ENCODE peak calls at places on chromosomes 16 and 17, in seven cellular contexts. K is NB4; Q is esophagus squamous epithelium; M is NCI-H1694 treated with DMSO at 0.1 percent for 48 hours; G is A172; S is naive thymus-derived CD4-positive, alpha-beta T cell; X is Right ventricle myocardium superior. A is an unnamed sample.

GRCh38 chr17:28928061-28928460 is 23.3 kb downstream of the PHF12 start:
- DNase-seq in K (peak), Q (no peak), M (no peak), G (peak), S (no peak), X (no peak), A (no peak)

GRCh38 chr17:69802045-69802740 is 272.8 kb upstream of the KCNJ16 start:
- DNase-seq in K (no peak), Q (no peak), M (no peak), G (no peak), S (no peak), X (no peak), A (no peak)

GRCh38 chr16:86355538-86355937 is 154.8 kb upstream of the FOXF1 start:
- DNase-seq in K (no peak), Q (no peak), M (no peak), G (peak), S (no peak), X (no peak), A (no peak)

GRCh38 chr16:3121843-3122467 is 9.6 kb downstream of the ZNF205 start:
- DNase-seq in K (no peak), Q (no peak), M (peak), G (no peak), S (no peak), X (no peak), A (no peak)

GRCh38 chr17:16980813-16981731 is 9.2 kb upstream of the TNFRSF13B start:
- DNase-seq in K (peak), Q (no peak), M (peak), G (peak), S (no peak), X (no peak), A (no peak)

GRCh38 chr17:41498276-41498675 is 7.1 kb downstream of the KRT13 start:
- DNase-seq in K (peak), Q (no peak), M (no peak), G (no peak), S (no peak), X (no peak), A (no peak)

GRCh38 chr17:20008242-20009051 is 712 bp upstream of the SPECC1 start:
- DNase-seq in K (peak), Q (no peak), M (no peak), G (no peak), S (no peak), X (no peak), A (peak)

GRCh38 chr16:83887088-83887487 is 11.8 kb upstream of the MLYCD start:
- DNase-seq in K (peak), Q (no peak), M (no peak), G (no peak), S (no peak), X (no peak), A (no peak)

GRCh38 chr16:71368958-71369357 is 10.4 kb downstream of the CALB2 start:
- DNase-seq in K (no peak), Q (no peak), M (no peak), G (no peak), S (no peak), X (no peak), A (no peak)

GRCh38 chr17:66829386-66829864 is 5.5 kb upstream of the CACNG5 start:
- DNase-seq in K (peak), Q (no peak), M (no peak), G (peak), S (no peak), X (no peak), A (peak)

GRCh38 chr16:25036561-25036960 is 21.4 kb upstream of the ARHGAP17 start:
- DNase-seq in K (no peak), Q (no peak), M (no peak), G (no peak), S (no peak), X (no peak), A (no peak)

GRCh38 chr17:27601069-27601974 is 29.7 kb upstream of the LGALS9 start:
- DNase-seq in K (peak), Q (peak), M (peak), G (peak), S (peak), X (peak), A (peak)

GRCh38 chr17:72404872-72405271 is 284.1 kb downstream of the SOX9 start:
- DNase-seq in K (no peak), Q (no peak), M (no peak), G (peak), S (no peak), X (no peak), A (no peak)

GRCh38 chr16:78505544-78506371 is 406.3 kb downstream of the WWOX start:
- DNase-seq in K (no peak), Q (no peak), M (no peak), G (no peak), S (no peak), X (peak), A (no peak)

GRCh38 chr17:62778990-62779681 is 29.0 kb downstream of the MARCHF10 start:
- DNase-seq in K (no peak), Q (no peak), M (peak), G (peak), S (no peak), X (no peak), A (no peak)

GRCh38 chr16:86088287-86088686 is 189.3 kb downstream of the IRF8 start:
- DNase-seq in K (no peak), Q (no peak), M (no peak), G (no peak), S (no peak), X (no peak), A (no peak)

GRCh38 chr17:67993153-67993997 is 2.9 kb downstream of the C17orf58 start:
- DNase-seq in K (peak), Q (no peak), M (peak), G (peak), S (peak), X (peak), A (peak)

GRCh38 chr17:14510136-14510535 is 209.3 kb downstream of the HS3ST3B1 start:
- DNase-seq in K (no peak), Q (no peak), M (no peak), G (no peak), S (no peak), X (no peak), A (no peak)

GRCh38 chr17:79306688-79307323 is 232.2 kb downstream of the ENGASE start:
- DNase-seq in K (no peak), Q (no peak), M (no peak), G (peak), S (no peak), X (peak), A (no peak)

GRCh38 chr17:28306954-28307401 is 12.0 kb upstream of the TMEM97 start:
- DNase-seq in K (no peak), Q (no peak), M (no peak), G (no peak), S (no peak), X (no peak), A (no peak)

GRCh38 chr16:17416461-17417221 is 54.1 kb downstream of the XYLT1 start:
- DNase-seq in K (peak), Q (no peak), M (no peak), G (no peak), S (peak), X (peak), A (peak)

GRCh38 chr16:15708096-15708495 is 58.1 kb downstream of the NDE1 start:
- DNase-seq in K (no peak), Q (no peak), M (no peak), G (no peak), S (no peak), X (no peak), A (no peak)

GRCh38 chr17:17782425-17783120 is 54.2 kb downstream of the SREBF1 start:
- DNase-seq in K (peak), Q (no peak), M (peak), G (no peak), S (no peak), X (no peak), A (peak)

GRCh38 chr17:77320046-77320445 is 179.3 kb downstream of the SEC14L1 start:
- DNase-seq in K (peak), Q (no peak), M (no peak), G (no peak), S (no peak), X (peak), A (no peak)

GRCh38 chr17:4161560-4162221 is 18.7 kb downstream of the CYB5D2 start:
- DNase-seq in K (peak), Q (no peak), M (no peak), G (no peak), S (no peak), X (no peak), A (no peak)

GRCh38 chr16:25257956-25258855 is 561 bp upstream of the ZKSCAN2 start:
- DNase-seq in K (peak), Q (peak), M (peak), G (peak), S (peak), X (peak), A (peak)

GRCh38 chr17:19013226-19013625 is 8.7 kb upstream of the FAM83G start:
- DNase-seq in K (no peak), Q (no peak), M (no peak), G (no peak), S (no peak), X (peak), A (no peak)

GRCh38 chr17:732788-733720 is 658 bp downstream of the TLCD3A start:
- DNase-seq in K (peak), Q (no peak), M (no peak), G (peak), S (no peak), X (peak), A (peak)

GRCh38 chr17:56624315-56624714 is 30.8 kb downstream of the NOG start:
- DNase-seq in K (peak), Q (no peak), M (no peak), G (no peak), S (no peak), X (no peak), A (no peak)

GRCh38 chr17:69043098-69043497 is 17.6 kb downstream of the ABCA9 start:
- DNase-seq in K (no peak), Q (no peak), M (no peak), G (no peak), S (no peak), X (no peak), A (no peak)

GRCh38 chr17:49553676-49554335 is 21.9 kb upstream of the NXPH3 start:
- DNase-seq in K (no peak), Q (no peak), M (no peak), G (no peak), S (no peak), X (no peak), A (no peak)

GRCh38 chr17:37699285-37699973 is 45.4 kb downstream of the HNF1B start:
- DNase-seq in K (no peak), Q (no peak), M (no peak), G (no peak), S (no peak), X (no peak), A (no peak)

GRCh38 chr17:48100591-48101011 is 677 bp downstream of the CBX1 start:
- DNase-seq in K (no peak), Q (no peak), M (peak), G (peak), S (no peak), X (peak), A (peak)

GRCh38 chr17:80145076-80146075 is 1.6 kb downstream of the EIF4A3 start:
- DNase-seq in K (no peak), Q (no peak), M (no peak), G (no peak), S (no peak), X (no peak), A (no peak)

GRCh38 chr16:86061771-86062170 is 162.8 kb downstream of the IRF8 start:
- DNase-seq in K (no peak), Q (no peak), M (no peak), G (no peak), S (no peak), X (no peak), A (no peak)

GRCh38 chr17:14545156-14545906 is 244.4 kb downstream of the HS3ST3B1 start:
- DNase-seq in K (no peak), Q (no peak), M (no peak), G (no peak), S (no peak), X (no peak), A (no peak)

GRCh38 chr17:13931111-13931526 is 138.2 kb upstream of the COX10 start:
- DNase-seq in K (peak), Q (peak), M (no peak), G (no peak), S (no peak), X (no peak), A (no peak)

GRCh38 chr16:46757339-46758050 is 9.4 kb upstream of the MYLK3 start:
- DNase-seq in K (no peak), Q (no peak), M (no peak), G (peak), S (no peak), X (peak), A (no peak)

GRCh38 chr16:81717662-81718189 is 61.4 kb upstream of the PLCG2 start:
- DNase-seq in K (no peak), Q (no peak), M (no peak), G (peak), S (no peak), X (peak), A (no peak)

A was measured in nephron progenitor cell.